ENCODE peak calls at places on chromosomes 7 and 10, in ten cellular contexts. R, A, H, P, Y, I, L, G, D and F are unnamed samples. For H3K4me1, the result is how much of the 10 kb centered on the place peaks cover.

GRCh38 chr7:137886266-137886665 is 39.5 kb upstream of the DGKI start:
- DNase-seq in R (no peak), A (no peak), H (no peak), P (no peak), Y (no peak), I (no peak), L (no peak), G (no peak), D (no peak), F (no peak)

GRCh38 chr7:112248598-112248997 is 42.1 kb downstream of the ZNF277 start:
- DNase-seq in R (no peak), A (no peak), H (no peak), P (no peak), Y (no peak), I (no peak), L (no peak), G (no peak), D (no peak), F (no peak)

GRCh38 chr10:3179174-3179573 is 6.6 kb upstream of the PITRM1 start:
- DNase-seq in R (no peak), A (no peak), H (no peak), P (no peak), Y (no peak), I (no peak), L (no peak), G (no peak), D (no peak), F (no peak)

GRCh38 chr7:28447071-28447470 is 34.8 kb downstream of the CREB5 start:
- DNase-seq in R (no peak), A (no peak), H (no peak), P (no peak), Y (no peak), I (no peak), L (no peak), G (no peak), D (no peak), F (no peak)

GRCh38 chr7:116354546-116355422 is 144.4 kb downstream of the TES start:
- DNase-seq in R (peak), A (peak), H (no peak), P (peak), Y (peak), I (peak), L (no peak), G (peak), D (peak), F (no peak)

GRCh38 chr7:26858735-26859134 is 5.7 kb downstream of the SKAP2 start:
- DNase-seq in R (no peak), A (no peak), H (no peak), P (no peak), Y (no peak), I (no peak), L (no peak), G (no peak), D (no peak), F (no peak)

GRCh38 chr7:11540271-11540761 is 291.7 kb downstream of the THSD7A start:
- DNase-seq in R (peak), A (no peak), H (no peak), P (no peak), Y (no peak), I (no peak), L (no peak), G (no peak), D (no peak), F (no peak)

GRCh38 chr10:103870503-103870902 is 15.1 kb upstream of the SH3PXD2A start:
- DNase-seq in R (no peak), A (no peak), H (no peak), P (no peak), Y (peak), I (no peak), L (no peak), G (no peak), D (no peak), F (no peak)

GRCh38 chr7:24442170-24442777 is 131.0 kb upstream of the PALS2 start:
- DNase-seq in R (no peak), A (no peak), H (peak), P (no peak), Y (no peak), I (no peak), L (no peak), G (no peak), D (no peak), F (no peak)

GRCh38 chr7:38584443-38585210 is 46.5 kb downstream of the AMPH start:
- DNase-seq in R (no peak), A (no peak), H (no peak), P (no peak), Y (no peak), I (no peak), L (no peak), G (no peak), D (no peak), F (no peak)

GRCh38 chr10:31707578-31708411 is 220.8 kb downstream of the ARHGAP12 start:
- DNase-seq in R (peak), A (no peak), H (peak), P (peak), Y (no peak), I (peak), L (no peak), G (peak), D (no peak), F (no peak)

GRCh38 chr10:120539076-120539475 is 82.0 kb downstream of the PLPP4 start:
- DNase-seq in R (no peak), A (no peak), H (no peak), P (no peak), Y (no peak), I (no peak), L (no peak), G (no peak), D (no peak), F (no peak)

GRCh38 chr10:2921956-2922680 is 145.2 kb upstream of the PFKP start:
- DNase-seq in R (no peak), A (no peak), H (no peak), P (no peak), Y (no peak), I (no peak), L (no peak), G (no peak), D (no peak), F (no peak)

DNA sequence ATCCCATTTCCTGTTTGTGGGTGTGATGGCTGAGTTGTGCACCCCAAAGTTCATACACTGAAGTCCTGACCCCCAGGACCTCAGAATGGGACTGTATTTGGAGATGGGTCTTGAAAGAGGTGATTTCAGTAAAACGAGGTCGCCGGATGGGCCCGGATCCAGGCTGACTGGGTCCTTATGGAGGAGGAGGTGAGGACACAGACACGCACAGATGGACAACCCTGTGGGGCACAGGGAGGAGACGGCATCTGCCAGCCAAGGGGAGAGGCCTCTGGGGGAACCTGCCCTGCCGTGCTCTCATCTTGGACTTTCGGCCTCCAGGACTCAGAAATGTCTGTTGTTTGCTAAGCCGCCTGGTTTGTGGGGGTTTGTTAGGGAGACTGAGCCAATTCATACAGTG is 61.1 kb downstream of the PTPRN2 start:
- DNase-seq in R (no peak), A (no peak), H (no peak), P (no peak), Y (no peak), I (no peak), L (no peak), G (no peak), D (no peak), F (no peak)
- H3K4me1 ChIP-seq in R (under half), A (under half), H (under half), P (under half), Y (under half), I (under half), L (under half), G (under half), D (under half), F (under half)

GRCh38 chr7:100099452-100099851 is 1.7 kb downstream of the MCM7 start:
- DNase-seq in R (no peak), A (no peak), H (no peak), P (no peak), Y (no peak), I (no peak), L (no peak), G (no peak), D (no peak), F (no peak)

GRCh38 chr7:100098913-100099312 is 2.3 kb downstream of the MCM7 start:
- DNase-seq in R (no peak), A (no peak), H (no peak), P (no peak), Y (no peak), I (no peak), L (no peak), G (no peak), D (no peak), F (no peak)

GRCh38 chr7:100100420-100101015 is 679 bp downstream of the MCM7 start:
- DNase-seq in R (peak), A (peak), H (peak), P (peak), Y (peak), I (peak), L (peak), G (peak), D (peak), F (peak)

GRCh38 chr7:100102950-100103840 is 1.8 kb downstream of the AP4M1 start:
- DNase-seq in R (no peak), A (no peak), H (no peak), P (no peak), Y (no peak), I (no peak), L (no peak), G (no peak), D (no peak), F (no peak)

DNA sequence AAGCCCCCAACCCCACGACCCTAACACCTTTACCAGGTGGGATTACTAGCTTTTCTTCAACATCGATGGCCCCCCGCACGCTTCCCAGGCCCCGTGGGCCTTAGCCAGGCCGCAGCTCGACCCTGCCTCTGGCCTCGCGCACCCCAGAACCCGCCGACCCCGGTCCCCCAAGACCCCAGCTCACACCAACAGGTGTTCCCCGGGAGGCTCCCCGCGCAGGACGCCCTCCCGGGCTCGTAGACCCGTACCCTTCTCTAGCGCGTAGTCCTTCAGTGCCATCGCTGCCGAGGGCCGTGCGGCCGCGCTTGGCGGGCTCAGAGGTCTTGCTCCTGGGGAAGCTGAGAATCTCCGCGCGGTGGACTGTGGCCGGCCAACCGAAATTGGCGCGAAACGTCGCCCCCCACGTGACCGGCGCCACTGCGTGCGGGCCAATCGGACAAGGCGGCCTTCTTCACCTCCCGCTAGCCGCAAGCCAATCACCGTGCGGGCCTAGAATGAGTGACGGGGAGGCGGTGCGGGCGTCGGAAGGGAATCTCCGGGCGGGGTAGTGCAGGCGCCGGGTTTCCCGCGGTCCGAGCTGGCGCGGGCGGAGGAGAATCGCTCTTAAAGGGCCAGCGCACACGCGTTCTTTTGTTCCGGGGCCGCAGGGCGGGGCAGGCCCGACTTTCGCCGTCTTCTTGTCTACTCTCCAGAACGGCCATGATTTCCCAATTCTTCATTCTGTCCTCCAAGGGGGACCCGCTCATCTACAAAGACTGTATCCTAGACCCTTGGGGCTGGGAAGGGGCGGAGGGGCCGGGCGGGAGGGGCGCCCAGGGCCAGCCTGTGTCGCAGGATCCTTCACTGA is at the start of the genes AP4M1 and MCM7:
- DNase-seq in R (peak), A (peak), H (peak), P (peak), Y (peak), I (peak), L (peak), G (peak), D (peak), F (peak)
- TF ChIP-seq POLR2A in R (no peak), A (no peak), H (no peak), P (peak), Y (peak), I (no peak), L (peak), G (peak), D (no peak), F (no peak)

GRCh38 chr10:102055647-102056419 is at the start of gene ARMH3:
- DNase-seq in R (peak), A (peak), H (peak), P (peak), Y (peak), I (peak), L (peak), G (peak), D (peak), F (peak)
- H3K4me1 ChIP-seq in R (under half), A (half or more), H (under half), P (under half), Y (under half), I (under half), L (under half), G (under half), D (under half), F (under half)

GRCh38 chr7:6310594-6310993 is 38.2 kb upstream of the CYTH3 start:
- DNase-seq in R (no peak), A (no peak), H (no peak), P (no peak), Y (no peak), I (no peak), L (no peak), G (no peak), D (no peak), F (no peak)

GRCh38 chr7:6305330-6305729 is 32.9 kb upstream of the CYTH3 start:
- DNase-seq in R (no peak), A (no peak), H (no peak), P (no peak), Y (no peak), I (no peak), L (no peak), G (no peak), D (no peak), F (no peak)

GRCh38 chr7:6307762-6308161 is 35.3 kb upstream of the CYTH3 start:
- DNase-seq in R (no peak), A (peak), H (no peak), P (no peak), Y (no peak), I (no peak), L (no peak), G (no peak), D (no peak), F (no peak)

DNA sequence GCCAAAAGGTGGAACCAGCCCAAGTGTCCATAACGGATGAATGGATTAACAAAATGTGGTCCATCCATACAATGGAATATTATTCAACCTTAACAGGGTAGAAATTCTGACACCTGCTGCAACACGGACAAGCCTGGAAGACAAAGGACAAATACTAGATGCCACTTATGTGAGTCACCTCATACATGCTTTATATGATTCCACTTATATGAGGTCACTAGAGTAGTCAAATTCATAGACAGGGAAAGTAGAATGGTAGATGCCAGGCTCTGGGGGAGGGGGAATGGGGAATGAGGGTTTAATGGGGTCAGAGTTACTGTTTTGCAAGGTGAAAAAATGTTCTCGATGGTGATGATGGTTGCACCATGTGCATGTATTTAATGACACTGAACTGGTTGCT is 34.0 kb upstream of the CYTH3 start:
- DNase-seq in R (no peak), A (no peak), H (no peak), P (no peak), Y (no peak), I (no peak), L (no peak), G (no peak), D (no peak), F (no peak)
- TF ChIP-seq POLR2A in R (no peak), A (no peak), H (no peak), P (no peak), Y (no peak), I (no peak), L (no peak), G (no peak), D (no peak), F (no peak)